ENCODE peak calls at places on chromosomes 1 and 21, in seven cellular contexts. E is NCI-H1105; N is osteocyte; F is naive thymus-derived CD4-positive, alpha-beta T cell; P is dorsolateral prefrontal cortex; C is HFF-Myc; Y is aorta. W is an unnamed sample.

GRCh38 chr1:8047112-8047511 is 21.0 kb upstream of the ERRFI1 start:
- DNase-seq in Y (no peak), P (no peak), N (no peak), C (no peak), E (no peak), F (no peak), W (no peak)

GRCh38 chr1:153386500-153386901 is 4.4 kb downstream of the S100A8 start:
- DNase-seq in Y (no peak), E (no peak), C (no peak), N (peak), F (no peak), P (peak), W (peak)

GRCh38 chr1:60972841-60973364 is 109.5 kb upstream of the NFIA start:
- DNase-seq in F (no peak), C (peak), E (no peak), Y (no peak), N (no peak), P (no peak), W (no peak)

GRCh38 chr1:180928272-180929230 is 15.9 kb downstream of the KIAA1614 start:
- DNase-seq in E (no peak), P (no peak), F (no peak), C (no peak), N (no peak), Y (no peak), W (no peak)

GRCh38 chr1:61079898-61080336 is 2.4 kb upstream of the NFIA start:
- DNase-seq in Y (peak), C (peak), E (peak), P (peak), F (no peak), N (no peak), W (peak)

GRCh38 chr1:234324668-234325225 is 48.5 kb upstream of the COA6 start:
- DNase-seq in F (no peak), N (no peak), E (peak), P (no peak), Y (no peak), C (no peak), W (no peak)

GRCh38 chr1:43443197-43443946 is 10.4 kb downstream of the HYI start:
- DNase-seq in N (no peak), E (no peak), C (no peak), Y (no peak), F (no peak), P (no peak), W (no peak)

GRCh38 chr1:25566730-25567341 is 23.4 kb downstream of the LDLRAP1 start:
- DNase-seq in N (no peak), Y (no peak), E (no peak), P (peak), F (peak), C (no peak), W (peak)

GRCh38 chr1:10815863-10816195 is 19.4 kb upstream of the CASZ1 start:
- DNase-seq in N (no peak), P (no peak), E (no peak), C (no peak), F (no peak), Y (no peak), W (no peak)

GRCh38 chr1:89605692-89606091 is 27.2 kb upstream of the LRRC8C start:
- DNase-seq in C (peak), N (no peak), E (no peak), F (no peak), Y (no peak), P (no peak), W (no peak)

GRCh38 chr1:215776336-215776735 is 209.2 kb downstream of the KCTD3 start:
- DNase-seq in Y (no peak), N (no peak), F (no peak), P (no peak), E (no peak), C (no peak), W (no peak)

GRCh38 chr1:162498442-162498785 is 796 bp downstream of the UHMK1 start:
- DNase-seq in N (no peak), F (no peak), P (no peak), E (no peak), C (no peak), Y (no peak), W (no peak)

GRCh38 chr1:91687452-91687851 is 186.8 kb downstream of the CDC7 start:
- DNase-seq in C (no peak), F (no peak), Y (no peak), P (no peak), E (no peak), N (no peak), W (no peak)

GRCh38 chr1:94322696-94323095 is 85.3 kb upstream of the ARHGAP29 start:
- DNase-seq in Y (no peak), C (no peak), E (no peak), F (no peak), N (no peak), P (no peak), W (no peak)

GRCh38 chr1:109444376-109444775 is 18.1 kb upstream of the PSMA5 start:
- DNase-seq in N (no peak), F (no peak), Y (no peak), P (no peak), C (no peak), E (no peak), W (no peak)

GRCh38 chr1:201172999-201173610 is 17.5 kb upstream of the IGFN1 start:
- DNase-seq in F (no peak), Y (no peak), E (no peak), P (no peak), N (no peak), C (no peak), W (no peak)

GRCh38 chr1:15680614-15681345 is 3.3 kb upstream of the PLEKHM2 start:
- DNase-seq in C (no peak), Y (no peak), F (no peak), E (no peak), N (no peak), P (no peak), W (no peak)

GRCh38 chr1:42484382-42484781 is 21.3 kb downstream of the CCDC30 start:
- DNase-seq in N (no peak), F (no peak), E (no peak), Y (no peak), P (no peak), C (peak), W (no peak)

GRCh38 chr21:41809891-41810596 is 43.2 kb upstream of the RIPK4 start:
- DNase-seq in N (no peak), Y (no peak), F (no peak), P (no peak), E (no peak), C (no peak), W (no peak)

GRCh38 chr1:25246600-25247023 is 642 bp downstream of the RSRP1 start:
- DNase-seq in E (no peak), F (no peak), N (no peak), C (no peak), P (no peak), Y (no peak), W (peak)

GRCh38 chr21:38303300-38303699 is 46.5 kb downstream of the KCNJ15 start:
- DNase-seq in Y (peak), C (no peak), F (no peak), P (no peak), N (no peak), E (no peak), W (no peak)

GRCh38 chr1:1987142-1987510 is 16.5 kb downstream of the CFAP74 start:
- DNase-seq in N (no peak), Y (no peak), P (no peak), C (no peak), F (no peak), E (no peak), W (no peak)

GRCh38 chr1:42962641-42963377 is 4.1 kb upstream of the SLC2A1 start:
- DNase-seq in E (peak), F (no peak), Y (peak), C (no peak), P (no peak), N (no peak), W (peak)

GRCh38 chr1:12228979-12229378 is 851 bp upstream of the VPS13D start:
- DNase-seq in N (no peak), Y (no peak), E (no peak), P (no peak), C (no peak), F (no peak), W (no peak)

GRCh38 chr1:40053138-40053887 is 12.8 kb downstream of the CAP1 start:
- DNase-seq in E (no peak), C (no peak), Y (no peak), F (no peak), P (no peak), N (peak), W (no peak)

GRCh38 chr1:187630653-187631380 is 802.1 kb downstream of the PLA2G4A start:
- DNase-seq in P (no peak), F (no peak), Y (no peak), N (no peak), C (no peak), E (no peak), W (no peak)

GRCh38 chr1:232872738-232873137 is 67.5 kb downstream of the MAP10 start:
- DNase-seq in P (no peak), F (no peak), Y (no peak), E (no peak), N (peak), C (no peak), W (no peak)

GRCh38 chr1:107919953-107920352 is 45.0 kb downstream of the VAV3 start:
- DNase-seq in E (no peak), Y (no peak), P (no peak), C (no peak), F (no peak), N (no peak), W (no peak)

W was measured in left ventricle myocardium inferior.